ENCODE peak calls at places on chromosomes 3 and 15, in six cellular contexts. Y, V, M, B, I and A are unnamed samples.
A peak's percentile ranks its signal among the peaks of the same experiment; 100 is the strongest.

GRCh38 chr3:16254933-16255725 is 9.6 kb downstream of the DPH3 start:
- DNase-seq in Y (no peak), V (no peak), I (no peak), M (no peak), B (no peak), A (no peak)

GRCh38 chr15:49831206-49831965 is 210.5 kb downstream of the DTWD1 start:
- DNase-seq in V (peak; percentile 79), I (peak; percentile 42), B (no peak), M (peak; percentile 63), Y (no peak), A (peak; percentile 89)

GRCh38 chr3:142495103-142495502 is 47.3 kb upstream of the XRN1 start:
- DNase-seq in Y (no peak), B (no peak), M (no peak), V (peak; percentile 59), I (no peak), A (no peak)

GRCh38 chr3:133393204-133393603 is 6.7 kb upstream of the BFSP2 start:
- DNase-seq in Y (no peak), B (no peak), I (no peak), M (no peak), V (peak; percentile 55), A (no peak)

GRCh38 chr3:67653425-67654098 is 850 bp downstream of the SUCLG2 start:
- DNase-seq in B (no peak), Y (no peak), I (no peak), M (no peak), V (no peak), A (no peak)

GRCh38 chr3:100425321-100425720 is 24.0 kb downstream of the LNP1 start:
- DNase-seq in V (peak; percentile 75), M (no peak), I (no peak), Y (no peak), B (no peak), A (no peak)

GRCh38 chr3:171504376-171504775 is 44.2 kb upstream of the TNIK start:
- DNase-seq in M (no peak), V (no peak), Y (no peak), I (no peak), B (no peak), A (no peak)

GRCh38 chr3:52428151-52429005 is 16.5 kb downstream of the SEMA3G start:
- DNase-seq in V (peak; percentile 60), I (peak; percentile 69), M (no peak), Y (no peak), B (peak; percentile 20), A (peak; percentile 66)

GRCh38 chr3:9386501-9387321 is 10.7 kb upstream of the SETD5 start:
- DNase-seq in M (no peak), Y (no peak), I (no peak), B (no peak), V (no peak), A (no peak)

GRCh38 chr3:29324180-29324651 is 43.3 kb downstream of the RBMS3 start:
- DNase-seq in B (no peak), V (peak; percentile 51), Y (no peak), I (peak; percentile 55), M (peak; percentile 80), A (peak; percentile 80)

GRCh38 chr3:81799403-81799802 is 38.0 kb upstream of the GBE1 start:
- DNase-seq in B (no peak), I (no peak), V (no peak), Y (no peak), M (no peak), A (peak; percentile 18)

GRCh38 chr3:181696641-181697230 is 15.0 kb upstream of the SOX2 start:
- DNase-seq in I (no peak), Y (no peak), V (no peak), B (no peak), M (no peak), A (no peak)

GRCh38 chr3:114770874-114771273 is 376.2 kb downstream of the ZBTB20 start:
- DNase-seq in B (no peak), M (no peak), V (peak; percentile 32), I (no peak), Y (no peak), A (peak; percentile 17)

GRCh38 chr3:56921573-56922571 is 120.1 kb upstream of the ARHGEF3 start:
- DNase-seq in Y (no peak), B (no peak), V (no peak), M (no peak), I (no peak), A (peak; percentile 53)

GRCh38 chr15:60917469-60918130 is 311.5 kb downstream of the RORA start:
- DNase-seq in B (no peak), V (no peak), M (no peak), I (peak; percentile 67), Y (no peak), A (peak; percentile 44)

GRCh38 chr3:38843898-38844297 is 27.9 kb upstream of the SCN10A start:
- DNase-seq in Y (no peak), I (no peak), B (no peak), V (peak; percentile 45), M (no peak), A (peak; percentile 44)

GRCh38 chr3:56303508-56303907 is 164.8 kb downstream of the ERC2 start:
- DNase-seq in I (peak; percentile 32), V (no peak), Y (no peak), B (no peak), M (no peak), A (peak; percentile 57)

GRCh38 chr15:89926158-89926557 is 13.4 kb upstream of the ARPIN start:
- DNase-seq in Y (no peak), M (no peak), I (peak; percentile 29), B (no peak), V (no peak), A (peak; percentile 5)

GRCh38 chr3:134795776-134796312 is 784 bp downstream of the EPHB1 start:
- DNase-seq in V (peak; percentile 26), I (no peak), M (no peak), Y (no peak), B (no peak), A (peak; percentile 26)

GRCh38 chr3:88188436-88188835 is 38.7 kb downstream of the C3orf38 start:
- DNase-seq in I (peak; percentile 40), M (no peak), V (peak; percentile 38), Y (no peak), B (no peak), A (peak; percentile 29)

GRCh38 chr15:54605556-54605955 is 591.2 kb downstream of the RSL24D1 start:
- DNase-seq in I (no peak), Y (no peak), M (no peak), V (no peak), B (no peak), A (no peak)

GRCh38 chr3:31947671-31948091 is 33.4 kb downstream of the OSBPL10 start:
- DNase-seq in Y (no peak), B (no peak), I (no peak), V (peak; percentile 45), M (no peak), A (no peak)

GRCh38 chr3:122391674-122392446 is 7.9 kb downstream of the FAM162A start:
- DNase-seq in B (no peak), I (no peak), V (no peak), Y (no peak), M (no peak), A (no peak)

GRCh38 chr3:122389892-122390291 is 5.9 kb downstream of the FAM162A start:
- DNase-seq in M (no peak), I (no peak), B (no peak), Y (no peak), V (no peak), A (no peak)

GRCh38 chr3:122392868-122393844 is 9.2 kb downstream of the FAM162A start:
- DNase-seq in I (no peak), M (no peak), B (no peak), V (peak; percentile 32), Y (no peak), A (peak; percentile 60)

GRCh38 chr3:122389197-122389596 is 5.2 kb downstream of the FAM162A start:
- DNase-seq in V (no peak), M (no peak), I (no peak), B (no peak), Y (no peak), A (no peak)

DNA sequence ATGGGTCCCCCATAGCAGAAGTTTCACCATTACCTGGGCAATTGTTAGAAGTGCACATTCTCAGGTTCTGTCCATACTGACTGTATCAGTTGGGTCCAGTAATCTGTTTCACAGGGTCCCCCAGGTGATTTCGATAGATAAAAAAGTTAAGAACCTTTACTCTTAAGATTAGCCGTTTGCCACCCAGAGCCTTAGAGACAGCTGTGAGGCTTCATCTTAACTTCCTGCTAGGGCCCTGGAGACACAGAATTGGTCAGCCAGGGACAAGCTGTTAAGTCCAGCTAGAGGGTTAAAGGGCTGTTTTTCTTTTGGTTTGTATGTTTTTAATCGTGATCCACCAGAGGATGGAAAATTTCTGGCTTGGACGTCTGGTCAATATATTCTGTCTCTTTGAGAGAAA is 6.7 kb downstream of the FAM162A start:
- DNase-seq in B (no peak), M (no peak), I (peak; percentile 27), Y (no peak), V (no peak), A (peak; percentile 19)
- H3K27ac ChIP-seq in B (no peak overlapping the region), M (no peak overlapping the region), I (peak overlapping the region; percentile 42), Y (no peak overlapping the region), V (no peak overlapping the region), A (no peak overlapping the region)

GRCh38 chr3:194397757-194398312 is 1.2 kb downstream of the GP5 start:
- DNase-seq in V (no peak), I (no peak), B (peak; percentile 46), Y (no peak), M (no peak), A (peak; percentile 8)

GRCh38 chr3:194395201-194395600 is 3.9 kb downstream of the GP5 start:
- DNase-seq in B (no peak), V (peak; percentile 7), M (no peak), Y (no peak), I (no peak), A (no peak)

GRCh38 chr3:194395767-194396527 is 3.1 kb downstream of the GP5 start:
- DNase-seq in B (no peak), V (no peak), M (no peak), Y (no peak), I (no peak), A (peak; percentile 59)

GRCh38 chr3:194396897-194397756 is 1.9 kb downstream of the GP5 start:
- DNase-seq in V (no peak), Y (no peak), I (no peak), M (no peak), B (no peak), A (peak; percentile 30)

DNA sequence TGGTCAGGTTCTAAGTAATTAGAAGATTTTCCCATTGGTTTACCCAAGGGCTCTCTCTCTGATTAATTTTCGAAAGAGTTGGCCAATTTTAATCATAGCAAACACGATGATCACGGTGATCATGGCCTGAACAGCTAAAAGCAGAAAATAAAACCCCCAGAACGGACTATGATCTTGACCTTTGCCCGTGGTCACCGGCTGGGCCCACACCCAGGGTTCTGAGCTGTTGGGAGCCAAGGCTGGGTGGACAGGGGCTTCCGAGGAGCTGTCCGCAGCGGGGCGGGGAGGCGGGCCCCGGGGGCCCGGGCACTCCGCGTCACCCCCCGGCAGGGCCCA is 2.5 kb downstream of the GP5 start:
- DNase-seq in B (no peak), Y (no peak), I (no peak), V (no peak), M (no peak), A (no peak)
- H3K27ac ChIP-seq in B (peak overlapping the region; percentile 70), Y (no peak overlapping the region), I (no peak overlapping the region), V (no peak overlapping the region), M (no peak overlapping the region), A (no peak overlapping the region)

GRCh38 chr3:66411436-66411835 is 89.4 kb downstream of the LRIG1 start:
- DNase-seq in V (no peak), M (no peak), B (no peak), I (peak; percentile 57), Y (no peak), A (no peak)
- H3K27ac ChIP-seq in V (no peak overlapping the region), M (no peak overlapping the region), B (peak overlapping the region; percentile 10), I (peak overlapping the region; percentile 24), Y (no peak overlapping the region), A (peak overlapping the region; percentile 27)

GRCh38 chr15:64096486-64097431 is 977 bp downstream of the SNX1 start:
- DNase-seq in I (no peak), Y (no peak), M (no peak), V (peak; percentile 42), B (no peak), A (peak; percentile 55)
- H3K27ac ChIP-seq in I (peak overlapping the region; percentile 83), Y (peak overlapping the region; percentile 70), M (no peak overlapping the region), V (peak overlapping the region; percentile 69), B (peak overlapping the region; percentile 94), A (peak overlapping the region; percentile 85)